ENCODE peak calls at places on chromosomes 2 and 18, in five cellular contexts. One of them, this sample, is unnamed.

GRCh38 chr2:154698238-154698788 is at the start of gene KCNJ3:
- DNase-seq in HEK293T: no peak
- DNase-seq in HFFc6: no peak
- DNase-seq in stimulated activated CD4-positive, alpha-beta T cell treated with anti-CD3 and anti-CD28 coated beads, Interleukin-2, amount 100 ng/mL, for 24 hours: no peak
- DNase-seq in germinal center: no peak
- DNase-seq in this sample: no peak

GRCh38 chr18:54608008-54608642 is 17.1 kb downstream of the DYNAP start:
- DNase-seq in stimulated activated CD4-positive, alpha-beta T cell treated with anti-CD3 and anti-CD28 coated beads, Interleukin-2, amount 100 ng/mL, for 24 hours: no peak
- DNase-seq in HEK293T: no peak
- DNase-seq in germinal center: no peak
- DNase-seq in HFFc6: peak
- DNase-seq in this sample: no peak

GRCh38 chr2:47771211-47771610 is 11.7 kb upstream of the MSH6 start:
- DNase-seq in germinal center: peak
- DNase-seq in HFFc6: peak
- DNase-seq in HEK293T: no peak
- DNase-seq in stimulated activated CD4-positive, alpha-beta T cell treated with anti-CD3 and anti-CD28 coated beads, Interleukin-2, amount 100 ng/mL, for 24 hours: no peak
- DNase-seq in this sample: no peak

GRCh38 chr2:77642339-77642738 is 120.2 kb upstream of the LRRTM4 start:
- DNase-seq in stimulated activated CD4-positive, alpha-beta T cell treated with anti-CD3 and anti-CD28 coated beads, Interleukin-2, amount 100 ng/mL, for 24 hours: no peak
- DNase-seq in germinal center: no peak
- DNase-seq in HEK293T: no peak
- DNase-seq in HFFc6: no peak
- DNase-seq in this sample: no peak

GRCh38 chr2:33015421-33016142 is 68.8 kb downstream of the LTBP1 start:
- DNase-seq in HFFc6: peak
- DNase-seq in stimulated activated CD4-positive, alpha-beta T cell treated with anti-CD3 and anti-CD28 coated beads, Interleukin-2, amount 100 ng/mL, for 24 hours: no peak
- DNase-seq in HEK293T: no peak
- DNase-seq in germinal center: no peak
- DNase-seq in this sample: no peak

GRCh38 chr2:106054880-106055655 is 139.0 kb downstream of the UXS1 start:
- DNase-seq in germinal center: no peak
- DNase-seq in HFFc6: no peak
- DNase-seq in stimulated activated CD4-positive, alpha-beta T cell treated with anti-CD3 and anti-CD28 coated beads, Interleukin-2, amount 100 ng/mL, for 24 hours: no peak
- DNase-seq in HEK293T: no peak
- DNase-seq in this sample: no peak

GRCh38 chr2:12120281-12121150 is 374.1 kb downstream of the LPIN1 start:
- DNase-seq in stimulated activated CD4-positive, alpha-beta T cell treated with anti-CD3 and anti-CD28 coated beads, Interleukin-2, amount 100 ng/mL, for 24 hours: no peak
- DNase-seq in HFFc6: peak
- DNase-seq in HEK293T: no peak
- DNase-seq in germinal center: no peak
- DNase-seq in this sample: peak

GRCh38 chr2:231133365-231134114 is 8.7 kb upstream of the HTR2B start:
- DNase-seq in HEK293T: no peak
- DNase-seq in HFFc6: peak
- DNase-seq in germinal center: no peak
- DNase-seq in stimulated activated CD4-positive, alpha-beta T cell treated with anti-CD3 and anti-CD28 coated beads, Interleukin-2, amount 100 ng/mL, for 24 hours: no peak
- DNase-seq in this sample: no peak

GRCh38 chr2:119024152-119024551 is 82.2 kb downstream of the MARCO start:
- DNase-seq in HEK293T: no peak
- DNase-seq in stimulated activated CD4-positive, alpha-beta T cell treated with anti-CD3 and anti-CD28 coated beads, Interleukin-2, amount 100 ng/mL, for 24 hours: no peak
- DNase-seq in germinal center: no peak
- DNase-seq in HFFc6: no peak
- DNase-seq in this sample: no peak

GRCh38 chr2:157173740-157174184 is 83.7 kb upstream of the GALNT5 start:
- DNase-seq in HEK293T: no peak
- DNase-seq in germinal center: no peak
- DNase-seq in stimulated activated CD4-positive, alpha-beta T cell treated with anti-CD3 and anti-CD28 coated beads, Interleukin-2, amount 100 ng/mL, for 24 hours: no peak
- DNase-seq in HFFc6: peak
- DNase-seq in this sample: no peak

GRCh38 chr2:229407170-229407569 is 136.1 kb upstream of the PID1 start:
- DNase-seq in germinal center: no peak
- DNase-seq in stimulated activated CD4-positive, alpha-beta T cell treated with anti-CD3 and anti-CD28 coated beads, Interleukin-2, amount 100 ng/mL, for 24 hours: no peak
- DNase-seq in HEK293T: no peak
- DNase-seq in HFFc6: peak
- DNase-seq in this sample: no peak

GRCh38 chr2:129324349-129324748 is 655.1 kb upstream of the RAB6C start:
- DNase-seq in HEK293T: no peak
- DNase-seq in HFFc6: no peak
- DNase-seq in stimulated activated CD4-positive, alpha-beta T cell treated with anti-CD3 and anti-CD28 coated beads, Interleukin-2, amount 100 ng/mL, for 24 hours: no peak
- DNase-seq in germinal center: no peak
- DNase-seq in this sample: no peak

GRCh38 chr2:1874101-1874865 is 130.0 kb upstream of the PXDN start:
- DNase-seq in HEK293T: no peak
- DNase-seq in HFFc6: no peak
- DNase-seq in germinal center: no peak
- DNase-seq in stimulated activated CD4-positive, alpha-beta T cell treated with anti-CD3 and anti-CD28 coated beads, Interleukin-2, amount 100 ng/mL, for 24 hours: no peak
- DNase-seq in this sample: no peak

GRCh38 chr2:44615950-44616518 is 254.3 kb downstream of the CAMKMT start:
- DNase-seq in HFFc6: no peak
- DNase-seq in stimulated activated CD4-positive, alpha-beta T cell treated with anti-CD3 and anti-CD28 coated beads, Interleukin-2, amount 100 ng/mL, for 24 hours: no peak
- DNase-seq in germinal center: no peak
- DNase-seq in HEK293T: no peak
- DNase-seq in this sample: no peak

GRCh38 chr18:77249583-77250500 is at the start of gene GALR1:
- DNase-seq in germinal center: no peak
- DNase-seq in HEK293T: no peak
- DNase-seq in stimulated activated CD4-positive, alpha-beta T cell treated with anti-CD3 and anti-CD28 coated beads, Interleukin-2, amount 100 ng/mL, for 24 hours: peak
- DNase-seq in HFFc6: no peak
- DNase-seq in this sample: no peak

GRCh38 chr2:107556038-107556627 is 270.6 kb upstream of the RGPD4 start:
- DNase-seq in HFFc6: no peak
- DNase-seq in germinal center: no peak
- DNase-seq in stimulated activated CD4-positive, alpha-beta T cell treated with anti-CD3 and anti-CD28 coated beads, Interleukin-2, amount 100 ng/mL, for 24 hours: no peak
- DNase-seq in HEK293T: no peak
- DNase-seq in this sample: no peak

GRCh38 chr2:65637061-65637460 is 204.7 kb upstream of the SPRED2 start:
- DNase-seq in stimulated activated CD4-positive, alpha-beta T cell treated with anti-CD3 and anti-CD28 coated beads, Interleukin-2, amount 100 ng/mL, for 24 hours: no peak
- DNase-seq in HEK293T: no peak
- DNase-seq in HFFc6: no peak
- DNase-seq in germinal center: no peak
- DNase-seq in this sample: no peak